ENCODE peak calls at places on chromosome 14, in six cellular contexts. One of them, this sample, is unnamed.
A peak's percentile ranks its signal among the peaks of the same experiment; 100 is the strongest.

GRCh38 chr14:30623412-30624131 is 1.5 kb downstream of the SCFD1 start:
- DNase-seq in tibial artery: no peak
- DNase-seq in heart left ventricle: no peak
- DNase-seq in left lobe of liver: no peak
- DNase-seq in cardiac muscle cell: no peak
- DNase-seq in NCI-H2081 treated with DMSO at 0.1 percent for 48 hours: no peak
- DNase-seq in this sample: no peak

GRCh38 chr14:24576178-24576577 is at the start of gene CTSG:
- DNase-seq in tibial artery: no peak
- DNase-seq in left lobe of liver: no peak
- DNase-seq in cardiac muscle cell: no peak
- DNase-seq in NCI-H2081 treated with DMSO at 0.1 percent for 48 hours: no peak
- DNase-seq in heart left ventricle: no peak
- DNase-seq in this sample: no peak

GRCh38 chr14:102927346-102927877 is 4.9 kb downstream of the AMN start:
- DNase-seq in left lobe of liver: no peak
- DNase-seq in heart left ventricle: peak; percentile 56
- DNase-seq in cardiac muscle cell: no peak
- DNase-seq in tibial artery: no peak
- DNase-seq in NCI-H2081 treated with DMSO at 0.1 percent for 48 hours: no peak
- DNase-seq in this sample: no peak

GRCh38 chr14:68444449-68445168 is 348.3 kb downstream of the ZFP36L1 start:
- DNase-seq in cardiac muscle cell: peak; percentile 79
- DNase-seq in heart left ventricle: no peak
- DNase-seq in left lobe of liver: peak; percentile 72
- DNase-seq in NCI-H2081 treated with DMSO at 0.1 percent for 48 hours: no peak
- DNase-seq in tibial artery: no peak
- DNase-seq in this sample: peak; percentile 44

GRCh38 chr14:86305058-86305457 is 775.1 kb downstream of the FLRT2 start:
- DNase-seq in NCI-H2081 treated with DMSO at 0.1 percent for 48 hours: no peak
- DNase-seq in cardiac muscle cell: no peak
- DNase-seq in heart left ventricle: no peak
- DNase-seq in tibial artery: no peak
- DNase-seq in left lobe of liver: no peak
- DNase-seq in this sample: no peak

GRCh38 chr14:26448181-26448855 is 149.5 kb downstream of the NOVA1 start:
- DNase-seq in tibial artery: no peak
- DNase-seq in heart left ventricle: no peak
- DNase-seq in NCI-H2081 treated with DMSO at 0.1 percent for 48 hours: no peak
- DNase-seq in cardiac muscle cell: no peak
- DNase-seq in left lobe of liver: no peak
- DNase-seq in this sample: no peak

GRCh38 chr14:95183532-95184412 is 26.4 kb upstream of the DICER1 start:
- DNase-seq in NCI-H2081 treated with DMSO at 0.1 percent for 48 hours: no peak
- DNase-seq in tibial artery: no peak
- DNase-seq in heart left ventricle: no peak
- DNase-seq in left lobe of liver: no peak
- DNase-seq in cardiac muscle cell: peak; percentile 50
- DNase-seq in this sample: peak; percentile 54

GRCh38 chr14:59705866-59706265 is 129.3 kb upstream of the CCDC175 start:
- DNase-seq in heart left ventricle: no peak
- DNase-seq in left lobe of liver: no peak
- DNase-seq in tibial artery: no peak
- DNase-seq in NCI-H2081 treated with DMSO at 0.1 percent for 48 hours: no peak
- DNase-seq in cardiac muscle cell: no peak
- DNase-seq in this sample: no peak

GRCh38 chr14:37591941-37592287 is 3.1 kb downstream of the FOXA1 start:
- DNase-seq in cardiac muscle cell: no peak
- DNase-seq in heart left ventricle: no peak
- DNase-seq in tibial artery: no peak
- DNase-seq in left lobe of liver: peak; percentile 70
- DNase-seq in NCI-H2081 treated with DMSO at 0.1 percent for 48 hours: no peak
- DNase-seq in this sample: no peak

GRCh38 chr14:101404426-101405170 is 156.7 kb upstream of the DIO3 start:
- DNase-seq in NCI-H2081 treated with DMSO at 0.1 percent for 48 hours: no peak
- DNase-seq in left lobe of liver: no peak
- DNase-seq in heart left ventricle: no peak
- DNase-seq in cardiac muscle cell: peak; percentile 17
- DNase-seq in tibial artery: no peak
- DNase-seq in this sample: no peak

GRCh38 chr14:61103541-61104339 is 122.7 kb downstream of the SLC38A6 start:
- DNase-seq in cardiac muscle cell: peak; percentile 94
- DNase-seq in heart left ventricle: no peak
- DNase-seq in left lobe of liver: no peak
- DNase-seq in tibial artery: peak; percentile 82
- DNase-seq in NCI-H2081 treated with DMSO at 0.1 percent for 48 hours: no peak
- DNase-seq in this sample: peak; percentile 97

GRCh38 chr14:80325688-80326087 is 114.4 kb upstream of the DIO2 start:
- DNase-seq in cardiac muscle cell: no peak
- DNase-seq in heart left ventricle: no peak
- DNase-seq in tibial artery: no peak
- DNase-seq in NCI-H2081 treated with DMSO at 0.1 percent for 48 hours: no peak
- DNase-seq in left lobe of liver: no peak
- DNase-seq in this sample: no peak

GRCh38 chr14:23172096-23172495 is 11.4 kb downstream of the SLC7A8 start:
- DNase-seq in heart left ventricle: no peak
- DNase-seq in tibial artery: no peak
- DNase-seq in left lobe of liver: no peak
- DNase-seq in cardiac muscle cell: no peak
- DNase-seq in NCI-H2081 treated with DMSO at 0.1 percent for 48 hours: no peak
- DNase-seq in this sample: no peak

GRCh38 chr14:67853207-67853606 is 33.6 kb downstream of the RAD51B start:
- DNase-seq in NCI-H2081 treated with DMSO at 0.1 percent for 48 hours: no peak
- DNase-seq in left lobe of liver: no peak
- DNase-seq in tibial artery: no peak
- DNase-seq in heart left ventricle: no peak
- DNase-seq in cardiac muscle cell: no peak
- DNase-seq in this sample: no peak

GRCh38 chr14:93092606-93093556 is 22.8 kb downstream of the ITPK1 start:
- DNase-seq in left lobe of liver: no peak
- DNase-seq in heart left ventricle: no peak
- DNase-seq in NCI-H2081 treated with DMSO at 0.1 percent for 48 hours: no peak
- DNase-seq in cardiac muscle cell: no peak
- DNase-seq in tibial artery: no peak
- DNase-seq in this sample: no peak

GRCh38 chr14:105853089-105853906 is 326.9 kb downstream of the TMEM121 start:
- DNase-seq in left lobe of liver: no peak
- DNase-seq in heart left ventricle: peak; percentile 46
- DNase-seq in cardiac muscle cell: no peak
- DNase-seq in tibial artery: peak; percentile 57
- DNase-seq in NCI-H2081 treated with DMSO at 0.1 percent for 48 hours: no peak
- DNase-seq in this sample: no peak

GRCh38 chr14:36517242-36518030 is 2.6 kb downstream of the NKX2-1 start:
- DNase-seq in heart left ventricle: no peak
- DNase-seq in left lobe of liver: no peak
- DNase-seq in NCI-H2081 treated with DMSO at 0.1 percent for 48 hours: no peak
- DNase-seq in cardiac muscle cell: no peak
- DNase-seq in tibial artery: no peak
- DNase-seq in this sample: no peak

GRCh38 chr14:105255021-105255507 is 6.7 kb downstream of the BTBD6 start:
- DNase-seq in heart left ventricle: no peak
- DNase-seq in left lobe of liver: no peak
- DNase-seq in NCI-H2081 treated with DMSO at 0.1 percent for 48 hours: no peak
- DNase-seq in tibial artery: peak; percentile 55
- DNase-seq in cardiac muscle cell: peak; percentile 14
- DNase-seq in this sample: peak; percentile 35

GRCh38 chr14:88503754-88504406 is 50.9 kb downstream of the PTPN21 start:
- DNase-seq in heart left ventricle: no peak
- DNase-seq in tibial artery: no peak
- DNase-seq in left lobe of liver: no peak
- DNase-seq in NCI-H2081 treated with DMSO at 0.1 percent for 48 hours: no peak
- DNase-seq in cardiac muscle cell: no peak
- DNase-seq in this sample: no peak

GRCh38 chr14:57199911-57200310 is 68.8 kb downstream of the EXOC5 start:
- DNase-seq in NCI-H2081 treated with DMSO at 0.1 percent for 48 hours: no peak
- DNase-seq in left lobe of liver: no peak
- DNase-seq in tibial artery: no peak
- DNase-seq in heart left ventricle: no peak
- DNase-seq in cardiac muscle cell: peak; percentile 44
- DNase-seq in this sample: peak; percentile 82

GRCh38 chr14:84144166-84144565 is 1385.8 kb upstream of the FLRT2 start:
- DNase-seq in NCI-H2081 treated with DMSO at 0.1 percent for 48 hours: no peak
- DNase-seq in left lobe of liver: no peak
- DNase-seq in heart left ventricle: no peak
- DNase-seq in cardiac muscle cell: peak; percentile 22
- DNase-seq in tibial artery: no peak
- DNase-seq in this sample: peak; percentile 53

GRCh38 chr14:104882325-104882973 is 17.4 kb downstream of the CEP170B start:
- DNase-seq in tibial artery: no peak
- DNase-seq in left lobe of liver: no peak
- DNase-seq in NCI-H2081 treated with DMSO at 0.1 percent for 48 hours: no peak
- DNase-seq in cardiac muscle cell: no peak
- DNase-seq in heart left ventricle: peak; percentile 42
- DNase-seq in this sample: peak; percentile 23

GRCh38 chr14:99986416-99986815 is 78.8 kb upstream of the EVL start:
- DNase-seq in heart left ventricle: no peak
- DNase-seq in cardiac muscle cell: no peak
- DNase-seq in left lobe of liver: no peak
- DNase-seq in tibial artery: no peak
- DNase-seq in NCI-H2081 treated with DMSO at 0.1 percent for 48 hours: no peak
- DNase-seq in this sample: no peak

GRCh38 chr14:66105819-66106218 is 380.4 kb upstream of the CCDC196 start:
- DNase-seq in left lobe of liver: no peak
- DNase-seq in NCI-H2081 treated with DMSO at 0.1 percent for 48 hours: no peak
- DNase-seq in heart left ventricle: no peak
- DNase-seq in cardiac muscle cell: peak; percentile 58
- DNase-seq in tibial artery: no peak
- DNase-seq in this sample: peak; percentile 9

GRCh38 chr14:68507544-68508081 is 285.3 kb downstream of the ZFP36L1 start:
- DNase-seq in heart left ventricle: no peak
- DNase-seq in cardiac muscle cell: no peak
- DNase-seq in left lobe of liver: no peak
- DNase-seq in tibial artery: no peak
- DNase-seq in NCI-H2081 treated with DMSO at 0.1 percent for 48 hours: no peak
- DNase-seq in this sample: no peak

GRCh38 chr14:56817396-56817921 is 7.2 kb upstream of the OTX2 start:
- DNase-seq in heart left ventricle: no peak
- DNase-seq in left lobe of liver: no peak
- DNase-seq in tibial artery: no peak
- DNase-seq in cardiac muscle cell: no peak
- DNase-seq in NCI-H2081 treated with DMSO at 0.1 percent for 48 hours: no peak
- DNase-seq in this sample: no peak

GRCh38 chr14:54200726-54201125 is 196.1 kb upstream of the CDKN3 start:
- DNase-seq in tibial artery: no peak
- DNase-seq in cardiac muscle cell: no peak
- DNase-seq in left lobe of liver: no peak
- DNase-seq in heart left ventricle: no peak
- DNase-seq in NCI-H2081 treated with DMSO at 0.1 percent for 48 hours: no peak
- DNase-seq in this sample: peak; percentile 37

GRCh38 chr14:54211562-54212308 is 185.1 kb upstream of the CDKN3 start:
- DNase-seq in cardiac muscle cell: peak; percentile 94
- DNase-seq in left lobe of liver: no peak
- DNase-seq in heart left ventricle: no peak
- DNase-seq in tibial artery: no peak
- DNase-seq in NCI-H2081 treated with DMSO at 0.1 percent for 48 hours: no peak
- DNase-seq in this sample: peak; percentile 86

GRCh38 chr14:72600551-72601330 is 293.2 kb downstream of the DPF3 start:
- DNase-seq in cardiac muscle cell: no peak
- DNase-seq in NCI-H2081 treated with DMSO at 0.1 percent for 48 hours: no peak
- DNase-seq in heart left ventricle: no peak
- DNase-seq in left lobe of liver: no peak
- DNase-seq in tibial artery: no peak
- DNase-seq in this sample: peak; percentile 48

GRCh38 chr14:51963164-51963733 is 26.1 kb upstream of the RTRAF start:
- DNase-seq in heart left ventricle: no peak
- DNase-seq in NCI-H2081 treated with DMSO at 0.1 percent for 48 hours: no peak
- DNase-seq in left lobe of liver: no peak
- DNase-seq in cardiac muscle cell: peak; percentile 78
- DNase-seq in tibial artery: no peak
- DNase-seq in this sample: peak; percentile 69

GRCh38 chr14:92248638-92249037 is 74.3 kb upstream of the SLC24A4 start:
- DNase-seq in left lobe of liver: no peak
- DNase-seq in heart left ventricle: no peak
- DNase-seq in cardiac muscle cell: no peak
- DNase-seq in NCI-H2081 treated with DMSO at 0.1 percent for 48 hours: no peak
- DNase-seq in tibial artery: no peak
- DNase-seq in this sample: no peak

GRCh38 chr14:83765200-83765599 is 1764.7 kb upstream of the FLRT2 start:
- DNase-seq in NCI-H2081 treated with DMSO at 0.1 percent for 48 hours: no peak
- DNase-seq in cardiac muscle cell: no peak
- DNase-seq in heart left ventricle: no peak
- DNase-seq in tibial artery: no peak
- DNase-seq in left lobe of liver: no peak
- DNase-seq in this sample: no peak

GRCh38 chr14:74551431-74551830 is 57.9 kb downstream of the ISCA2 start:
- DNase-seq in heart left ventricle: peak; percentile 39
- DNase-seq in cardiac muscle cell: no peak
- DNase-seq in left lobe of liver: no peak
- DNase-seq in NCI-H2081 treated with DMSO at 0.1 percent for 48 hours: no peak
- DNase-seq in tibial artery: no peak
- DNase-seq in this sample: no peak

This sample was measured in choroid plexus epithelial cell.